ENCODE peak calls at places on chromosomes 6 and 20, in ten cellular contexts. J is mucosa of gallbladder; K is GM13977; I is CD8-positive, alpha-beta T cell; B is MCF 10A; L is kidney; W is AG09319; Q is HEK293T; F is tibial artery; X is stimulated activated CD4-positive, alpha-beta T cell treated with anti-CD3 and anti-CD28 coated beads, Interleukin-4, amount 100 ng/mL, for 4 hours. Z is an unnamed sample.

GRCh38 chr6:100078509-100078908 is 84.5 kb upstream of the MCHR2 start:
- DNase-seq in K (no peak), L (no peak), B (peak; percentile 77), J (no peak), I (no peak), X (peak; percentile 1), W (no peak), Q (no peak), F (no peak), Z (no peak)

GRCh38 chr6:157144861-157145260 is 178.5 kb downstream of the TMEM242 start:
- DNase-seq in Q (no peak), X (no peak), K (no peak), B (no peak), W (no peak), I (no peak), L (no peak), J (no peak), F (no peak), Z (no peak)

GRCh38 chr20:5489596-5489995 is 172.8 kb upstream of the PROKR2 start:
- DNase-seq in I (no peak), X (no peak), B (no peak), W (no peak), K (no peak), Q (no peak), F (no peak), L (no peak), J (no peak), Z (no peak)

GRCh38 chr20:44326391-44327159 is 10.3 kb upstream of the R3HDML start:
- DNase-seq in L (no peak), F (no peak), Q (no peak), X (peak; percentile 40), I (no peak), W (no peak), K (no peak), B (no peak), J (no peak), Z (no peak)

GRCh38 chr6:144657691-144658090 is 372.6 kb downstream of the UTRN start:
- DNase-seq in X (no peak), L (no peak), B (peak; percentile 58), I (no peak), J (no peak), W (no peak), K (no peak), Q (peak; percentile 31), F (no peak), Z (no peak)

GRCh38 chr6:163159110-163159509 is 255.4 kb upstream of the QKI start:
- DNase-seq in J (no peak), Q (no peak), B (no peak), X (no peak), F (no peak), K (no peak), L (no peak), I (no peak), W (no peak), Z (no peak)

GRCh38 chr6:111871207-111871606 is 2.0 kb downstream of the FYN start:
- DNase-seq in F (no peak), J (no peak), W (no peak), L (no peak), I (peak; percentile 43), B (no peak), K (peak; percentile 27), X (no peak), Q (no peak), Z (no peak)

GRCh38 chr6:138944412-138944811 is 43.6 kb downstream of the REPS1 start:
- DNase-seq in K (peak; percentile 13), J (no peak), F (no peak), Q (no peak), I (no peak), L (no peak), X (no peak), W (no peak), B (peak; percentile 54), Z (no peak)

GRCh38 chr6:17803409-17803808 is 96.7 kb upstream of the NUP153 start:
- DNase-seq in W (no peak), J (no peak), X (no peak), B (no peak), F (no peak), Q (no peak), I (no peak), K (no peak), L (no peak), Z (no peak)

GRCh38 chr6:121442591-121442990 is 7.1 kb downstream of the GJA1 start:
- DNase-seq in I (no peak), K (no peak), J (no peak), Q (no peak), W (no peak), L (no peak), B (no peak), X (no peak), F (no peak), Z (no peak)

GRCh38 chr6:29426654-29427053 is 11.9 kb downstream of the OR12D1 start:
- DNase-seq in K (no peak), F (no peak), Q (no peak), L (no peak), W (no peak), X (no peak), B (peak; percentile 5), J (no peak), I (no peak), Z (no peak)

GRCh38 chr20:45059022-45059728 is 41.8 kb downstream of the KCNS1 start:
- DNase-seq in L (no peak), I (no peak), Q (no peak), F (no peak), W (no peak), K (no peak), B (peak; percentile 75), X (no peak), J (no peak), Z (no peak)

GRCh38 chr6:170393807-170394399 is 87.3 kb downstream of the FAM120B start:
- DNase-seq in L (no peak), J (no peak), W (no peak), F (no peak), K (no peak), I (no peak), Q (no peak), X (no peak), B (no peak), Z (no peak)

GRCh38 chr6:145875496-145876244 is 61.1 kb upstream of the FBXO30 start:
- DNase-seq in K (no peak), W (no peak), F (no peak), J (no peak), B (no peak), L (no peak), I (no peak), X (no peak), Q (no peak), Z (no peak)

GRCh38 chr6:163333686-163334085 is 80.8 kb upstream of the QKI start:
- DNase-seq in Q (no peak), W (no peak), F (no peak), K (no peak), L (peak; percentile 74), X (no peak), B (no peak), J (no peak), I (no peak), Z (no peak)

GRCh38 chr6:13406051-13406477 is 77.7 kb upstream of the TBC1D7 start:
- DNase-seq in X (no peak), B (no peak), I (no peak), W (no peak), Q (no peak), J (no peak), F (no peak), L (no peak), K (no peak), Z (no peak)

GRCh38 chr6:142846883-142847287 is 98.1 kb downstream of the HIVEP2 start:
- DNase-seq in J (no peak), I (no peak), X (no peak), K (no peak), B (peak; percentile 76), L (no peak), Q (peak; percentile 56), F (peak; percentile 66), W (peak; percentile 60), Z (no peak)

GRCh38 chr6:70669133-70669532 is 1.4 kb downstream of the SMAP1 start:
- DNase-seq in J (no peak), I (no peak), B (peak; percentile 27), K (peak; percentile 18), F (no peak), W (no peak), Q (no peak), L (no peak), X (no peak), Z (no peak)

GRCh38 chr20:41131594-41132387 is 5.6 kb upstream of the PLCG1 start:
- DNase-seq in J (no peak), Q (no peak), I (no peak), W (no peak), B (no peak), X (no peak), L (no peak), F (no peak), K (no peak), Z (no peak)

GRCh38 chr6:22078802-22079545 is 217.9 kb downstream of the PRL start:
- DNase-seq in I (no peak), X (no peak), F (no peak), Q (peak; percentile 9), K (no peak), J (no peak), W (no peak), B (no peak), L (no peak), Z (no peak)

GRCh38 chr6:143258945-143259344 is 191.6 kb downstream of the ADAT2 start:
- DNase-seq in X (no peak), K (no peak), B (no peak), Q (no peak), I (no peak), W (no peak), J (no peak), F (no peak), L (no peak), Z (no peak)